ENCODE peak calls at places on chromosomes 16 and 17, in four cellular contexts. Z is HFF-Myc, H is retinal pigment epithelial cell, A is cardiac fibroblast. V is an unnamed sample.

GRCh38 chr17:28849281-28849680 is 5.5 kb upstream of the ERAL1 start:
- DNase-seq in A (peak; percentile 22), Z (no peak), H (no peak), V (no peak)

GRCh38 chr16:4415538-4416199 is 727 bp downstream of the CORO7 start:
- DNase-seq in A (no peak), Z (no peak), H (no peak), V (peak; percentile 63)

GRCh38 chr16:56424791-56425438 is 430 bp downstream of the AMFR start:
- DNase-seq in A (peak; percentile 15), H (no peak), Z (no peak), V (peak; percentile 34)

GRCh38 chr17:57649731-57650484 is 95.2 kb downstream of the CCDC182 start:
- DNase-seq in H (peak; percentile 33), A (peak; percentile 17), Z (no peak), V (no peak)

GRCh38 chr16:7615565-7615964 is 282.9 kb downstream of the RBFOX1 start:
- DNase-seq in Z (no peak), A (no peak), H (no peak), V (no peak)

GRCh38 chr16:1792836-1793577 is 498 bp downstream of the IGFALS start:
- DNase-seq in Z (no peak), H (no peak), A (no peak), V (no peak)

GRCh38 chr16:79768594-79768993 is 168.1 kb upstream of the MAF start:
- DNase-seq in H (no peak), Z (no peak), A (no peak), V (no peak)

GRCh38 chr16:80580109-80580832 is 39.5 kb downstream of the DYNLRB2 start:
- DNase-seq in H (no peak), A (no peak), Z (no peak), V (no peak)

GRCh38 chr16:59067207-59067606 is 333.1 kb upstream of the GOT2 start:
- DNase-seq in H (no peak), A (no peak), Z (no peak), V (no peak)

GRCh38 chr17:38454528-38454927 is 26.3 kb downstream of the ARHGAP23 start:
- DNase-seq in A (peak; percentile 84), H (peak; percentile 84), Z (no peak), V (no peak)

GRCh38 chr17:80645706-80646325 is 101.2 kb downstream of the RPTOR start:
- DNase-seq in H (no peak), A (no peak), Z (no peak), V (no peak)

GRCh38 chr17:76404976-76405563 is 20.7 kb downstream of the SPHK1 start:
- DNase-seq in H (no peak), A (no peak), Z (no peak), V (no peak)

GRCh38 chr16:57892447-57893096 is 78.4 kb downstream of the CNGB1 start:
- DNase-seq in H (no peak), Z (no peak), A (peak; percentile 23), V (no peak)

GRCh38 chr17:36614974-36615373 is 13.6 kb downstream of the MRM1 start:
- DNase-seq in Z (no peak), A (no peak), H (no peak), V (no peak)

GRCh38 chr17:57898487-57899311 is 48.9 kb upstream of the MRPS23 start:
- DNase-seq in Z (no peak), A (peak; percentile 65), H (no peak), V (no peak)

DNA sequence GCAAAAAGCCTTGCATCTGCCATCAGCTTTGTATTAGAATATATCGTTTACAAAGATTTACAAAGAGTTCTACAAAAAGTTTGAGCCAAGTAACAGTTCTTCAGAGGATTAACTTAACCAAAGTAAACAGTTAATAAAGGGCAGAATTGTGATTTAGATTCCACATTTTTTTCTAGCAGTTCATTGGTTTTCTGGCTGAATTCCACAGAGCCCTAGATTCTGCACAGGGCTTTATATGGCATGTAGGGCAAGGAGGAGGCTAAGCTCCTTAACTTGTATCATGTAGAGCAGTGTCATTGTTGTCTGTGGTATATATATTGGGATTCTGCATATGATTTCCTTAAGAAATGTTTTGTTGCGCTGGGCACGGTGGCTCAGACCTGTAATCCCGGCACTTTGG is 29.4 kb downstream of the UTP18 start:
- DNase-seq in H (peak; percentile 63), A (no peak), Z (no peak), V (no peak)
- TF ChIP-seq CTCF in H (no peak), A (no peak), Z (no peak), V (no peak)

DNA sequence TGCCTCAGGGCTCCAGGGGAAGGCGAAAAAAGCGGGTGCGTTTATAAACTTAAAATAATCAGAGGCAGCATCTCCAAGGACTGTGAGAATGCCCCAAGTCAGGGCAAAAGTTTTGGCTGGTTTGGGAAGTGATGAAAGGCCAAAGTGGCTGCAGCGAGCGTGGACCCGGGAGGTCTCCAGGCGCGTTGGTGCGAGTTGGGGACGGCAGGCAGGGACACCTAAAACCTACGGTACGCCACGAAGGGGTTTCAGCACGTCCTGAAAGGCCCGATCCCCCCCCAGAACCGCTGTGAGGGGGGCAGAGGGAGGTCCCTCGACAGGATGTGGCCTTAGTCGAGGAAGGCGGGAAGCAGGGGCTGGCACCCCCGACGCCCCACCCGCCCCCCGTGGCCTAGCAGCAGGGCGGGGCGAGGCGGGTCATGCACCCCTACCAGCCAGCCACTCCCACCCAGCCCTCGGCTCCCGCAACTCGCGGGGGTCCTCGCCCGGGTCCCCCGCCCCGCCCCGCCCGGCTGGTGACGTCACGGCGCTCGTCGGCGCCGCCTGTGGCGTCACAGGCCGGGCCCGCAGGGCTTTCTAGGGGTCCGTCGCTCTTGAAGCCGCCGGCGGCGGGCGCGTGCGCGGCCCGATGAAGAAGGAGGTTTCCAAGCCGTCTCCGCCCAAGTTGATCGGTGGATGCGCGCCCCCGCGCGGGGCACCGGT is at the start of gene MYCBPAP:
- DNase-seq in A (peak; percentile 86), Z (no peak), H (no peak), V (peak; percentile 64)
- TF ChIP-seq CTCF in A (no peak), Z (no peak), H (peak; percentile 23), V (no peak)

DNA sequence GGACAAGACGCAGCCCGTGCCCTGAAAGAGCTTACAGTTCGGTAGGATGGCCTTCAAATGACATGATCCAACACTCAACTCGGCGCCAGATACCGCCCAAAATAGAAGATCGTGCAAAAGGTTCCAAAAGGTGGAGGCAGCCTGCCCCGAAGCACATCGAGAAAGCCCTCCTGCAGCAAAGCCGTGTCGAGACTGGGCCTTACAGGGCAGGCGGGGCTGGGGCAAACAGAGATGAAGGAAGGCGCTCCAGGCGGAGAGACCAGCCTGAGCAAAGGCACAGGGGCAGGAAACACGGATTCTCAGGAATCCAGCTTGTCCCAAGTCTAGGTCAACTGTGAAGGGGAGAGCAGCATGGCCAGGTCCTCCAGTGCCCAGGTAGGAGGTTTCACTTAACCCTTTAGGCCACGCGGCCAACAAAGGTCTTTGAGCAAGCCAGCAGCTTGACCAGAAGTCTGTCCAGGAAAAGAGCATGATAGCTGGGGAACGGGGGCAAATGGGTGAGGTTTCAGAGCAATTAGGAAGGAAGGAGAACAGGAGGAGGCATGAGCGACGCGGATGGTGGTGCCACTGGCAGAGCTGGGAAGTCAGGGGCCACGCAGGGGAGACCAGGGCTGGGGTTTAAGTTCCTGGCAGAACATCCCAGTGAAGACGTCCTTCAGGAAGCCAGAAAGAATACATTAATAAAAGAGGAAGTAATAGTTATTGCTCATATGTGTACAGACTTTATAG is 21.2 kb upstream of the EIF1 start:
- DNase-seq in Z (no peak), H (no peak), A (no peak), V (no peak)
- TF ChIP-seq CTCF in Z (no peak), H (no peak), A (no peak), V (no peak)

DNA sequence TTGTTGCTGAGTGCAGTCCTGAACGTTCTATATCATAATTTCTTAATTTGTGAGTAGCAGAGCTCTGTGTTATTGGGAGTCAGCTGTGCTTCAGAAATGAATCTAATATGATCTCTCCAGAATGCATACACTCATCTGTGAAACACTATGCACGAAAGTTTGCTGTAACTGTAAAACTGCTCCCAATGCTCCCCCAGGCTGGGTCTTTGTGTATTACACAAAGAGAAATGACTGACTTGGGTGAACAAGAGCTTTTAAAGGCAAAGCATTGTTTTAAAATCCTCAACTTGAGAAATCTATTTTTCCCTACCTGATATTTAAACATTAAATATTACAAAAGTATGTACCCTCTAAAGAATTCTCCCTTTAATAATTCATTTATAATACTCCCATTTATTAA is 636.7 kb upstream of the KIF2B start:
- DNase-seq in Z (no peak), A (no peak), H (no peak), V (no peak)
- TF ChIP-seq CTCF in Z (no peak), A (no peak), H (no peak), V (no peak)

GRCh38 chr17:9824094-9824493 is 1.6 kb upstream of the GLP2R start:
- DNase-seq in Z (no peak), H (no peak), A (no peak), V (no peak)
- TF ChIP-seq CTCF in Z (peak; percentile 26), H (peak; percentile 17), A (no peak), V (no peak)

GRCh38 chr17:65797809-65798208 is 236.4 kb upstream of the AXIN2 start:
- DNase-seq in A (no peak), H (no peak), Z (no peak), V (no peak)
- TF ChIP-seq CTCF in A (peak; percentile 35), H (peak; percentile 41), Z (peak; percentile 39), V (no peak)